ENCODE peak calls at places on chromosome 18, in four cellular contexts. W is cardiac muscle cell, Q is right atrium auricular region, L is PC-9. M is an unnamed sample.
A peak's percentile ranks its signal among the peaks of the same experiment; 100 is the strongest.

GRCh38 chr18:73983970-73984369 is 163.7 kb downstream of the FBXO15 start:
- DNase-seq in W (no peak), Q (no peak), L (no peak), M (no peak)

GRCh38 chr18:21735452-21736015 is 5.1 kb upstream of the MIB1 start:
- DNase-seq in W (no peak), Q (no peak), L (no peak), M (no peak)

GRCh38 chr18:616380-616995 is 19.7 kb downstream of the CLUL1 start:
- DNase-seq in W (peak; percentile 59), Q (no peak), L (no peak), M (peak; percentile 41)

GRCh38 chr18:68454511-68455228 is 260.2 kb downstream of the TMX3 start:
- DNase-seq in W (no peak), Q (no peak), L (no peak), M (no peak)

GRCh38 chr18:77092104-77093066 is 40.2 kb downstream of the MBP start:
- DNase-seq in W (no peak), Q (no peak), L (no peak), M (no peak)

GRCh38 chr18:477565-477964 is 22.9 kb downstream of the COLEC12 start:
- DNase-seq in W (no peak), Q (no peak), L (no peak), M (peak; percentile 30)

GRCh38 chr18:55253814-55254213 is 294.6 kb upstream of the CCDC68 start:
- DNase-seq in W (no peak), Q (no peak), L (no peak), M (no peak)

GRCh38 chr18:79503891-79504475 is 108.3 kb downstream of the NFATC1 start:
- DNase-seq in W (no peak), Q (no peak), L (no peak), M (no peak)

GRCh38 chr18:3594760-3595241 is 144.8 kb downstream of the TGIF1 start:
- DNase-seq in W (no peak), Q (no peak), L (peak; percentile 49), M (no peak)

GRCh38 chr18:76404345-76404831 is 90.7 kb downstream of the ZNF516 start:
- DNase-seq in W (no peak), Q (no peak), L (no peak), M (no peak)

GRCh38 chr18:72444756-72445155 is 99.4 kb downstream of the CBLN2 start:
- DNase-seq in W (no peak), Q (no peak), L (no peak), M (no peak)

GRCh38 chr18:46573156-46573555 is 83.9 kb downstream of the LOXHD1 start:
- DNase-seq in W (no peak), Q (no peak), L (no peak), M (no peak)

GRCh38 chr18:50466634-50467033 is 91.8 kb downstream of the SKA1 start:
- DNase-seq in W (no peak), Q (no peak), L (no peak), M (no peak)

GRCh38 chr18:58776084-58776483 is 88.6 kb upstream of the ZNF532 start:
- DNase-seq in W (no peak), Q (no peak), L (no peak), M (no peak)

GRCh38 chr18:57807336-57808117 is 4.4 kb upstream of the ATP8B1 start:
- DNase-seq in W (no peak), Q (peak; percentile 28), L (no peak), M (no peak)

GRCh38 chr18:361100-361732 is 93.4 kb upstream of the THOC1 start:
- DNase-seq in W (no peak), Q (no peak), L (no peak), M (no peak)

GRCh38 chr18:12287684-12288405 is 20.2 kb upstream of the TUBB6 start:
- DNase-seq in W (peak; percentile 81), Q (peak; percentile 88), L (peak; percentile 76), M (peak; percentile 86)

GRCh38 chr18:74623047-74623816 is 25.6 kb downstream of the ZNF407 start:
- DNase-seq in W (no peak), Q (no peak), L (no peak), M (no peak)

GRCh38 chr18:44149706-44150105 is 531.0 kb upstream of the SETBP1 start:
- DNase-seq in W (no peak), Q (no peak), L (peak; percentile 77), M (peak; percentile 60)

GRCh38 chr18:60537074-60537473 is 164.5 kb upstream of the MC4R start:
- DNase-seq in W (no peak), Q (no peak), L (no peak), M (no peak)

GRCh38 chr18:2511451-2511850 is 59.9 kb downstream of the METTL4 start:
- DNase-seq in W (no peak), Q (no peak), L (no peak), M (no peak)

GRCh38 chr18:73283788-73284187 is 416.0 kb upstream of the NETO1 start:
- DNase-seq in W (no peak), Q (no peak), L (peak; percentile 47), M (no peak)

GRCh38 chr18:76450912-76451421 is 44.1 kb downstream of the ZNF516 start:
- DNase-seq in W (peak; percentile 65), Q (peak; percentile 66), L (no peak), M (no peak)

GRCh38 chr18:31774960-31775359 is 14.3 kb upstream of the SLC25A52 start:
- DNase-seq in W (no peak), Q (no peak), L (no peak), M (no peak)

GRCh38 chr18:55419939-55420664 is 167.9 kb downstream of the TCF4 start:
- DNase-seq in W (no peak), Q (no peak), L (no peak), M (no peak)

GRCh38 chr18:77818328-77818727 is 568.7 kb downstream of the GALR1 start:
- DNase-seq in W (no peak), Q (no peak), L (no peak), M (no peak)

GRCh38 chr18:67183398-67183797 is 333.1 kb downstream of the DSEL start:
- DNase-seq in W (no peak), Q (no peak), L (no peak), M (no peak)

GRCh38 chr18:72530622-72531021 is 13.5 kb downstream of the CBLN2 start:
- DNase-seq in W (no peak), Q (no peak), L (no peak), M (no peak)

GRCh38 chr18:69397096-69397495 is 3.6 kb upstream of the DOK6 start:
- DNase-seq in W (no peak), Q (no peak), L (no peak), M (no peak)

GRCh38 chr18:12990128-12990485 is 1.1 kb upstream of the CEP192 start:
- DNase-seq in W (no peak), Q (no peak), L (no peak), M (no peak)

GRCh38 chr18:9017170-9017899 is 85.2 kb upstream of the NDUFV2 start:
- DNase-seq in W (no peak), Q (peak; percentile 83), L (peak; percentile 86), M (peak; percentile 94)

GRCh38 chr18:35618703-35619102 is 37.2 kb downstream of the GALNT1 start:
- DNase-seq in W (peak; percentile 15), Q (no peak), L (no peak), M (no peak)
- TF ChIP-seq CTCF in W (no peak), Q (no peak), L (no peak), M (no peak)

DNA sequence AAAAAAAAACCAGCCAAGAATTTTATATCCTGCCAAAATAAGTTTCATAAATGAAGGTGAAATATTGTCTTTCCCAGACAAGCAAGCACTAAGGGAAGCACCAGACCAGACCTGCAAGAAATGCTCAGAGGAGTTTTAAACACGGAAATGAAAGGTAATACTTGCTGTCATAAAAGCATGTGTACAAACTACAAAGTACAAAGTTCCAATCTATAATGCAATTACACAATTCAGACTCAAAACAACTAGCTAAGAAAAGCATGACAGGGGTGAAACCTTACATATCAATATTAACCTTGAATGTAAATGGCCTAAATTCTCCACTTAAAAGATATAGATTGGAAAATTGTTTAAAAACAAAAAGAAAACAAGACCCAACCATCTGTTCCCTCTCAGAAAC is 45.0 kb upstream of the ASXL3 start:
- DNase-seq in W (no peak), Q (no peak), L (no peak), M (no peak)
- H3K27ac ChIP-seq in W (no peak overlapping the region), Q (no peak overlapping the region), L (no peak overlapping the region), M (no peak overlapping the region)

GRCh38 chr18:30376515-30376914 is 666.0 kb downstream of the DSC3 start:
- DNase-seq in W (no peak), Q (no peak), L (no peak), M (no peak)
- TF ChIP-seq CTCF in W (no peak), Q (no peak), L (no peak), M (no peak)

GRCh38 chr18:51881394-51881793 is 458.6 kb upstream of the DCC start:
- DNase-seq in W (no peak), Q (no peak), L (no peak), M (no peak)
- H3K27ac ChIP-seq in W (no peak overlapping the region), Q (no peak overlapping the region), L (no peak overlapping the region), M (no peak overlapping the region)